ENCODE peak calls at places on chromosomes 7 and 10, in six cellular contexts. Y is cerebellar cortex, R is sigmoid colon, X is GM12865, M is GM10248, S is islet precursor cell. F is an unnamed sample.
A peak's percentile ranks its signal among the peaks of the same experiment; 100 is the strongest.

GRCh38 chr10:31940839-31941653 is 12.4 kb upstream of the ARHGAP12 start:
- DNase-seq in X (no peak), S (peak; percentile 92), Y (no peak), R (no peak), M (no peak), F (no peak)

GRCh38 chr7:158606111-158606510 is 18.5 kb upstream of the PTPRN2 start:
- DNase-seq in R (no peak), S (no peak), Y (no peak), X (no peak), M (no peak), F (no peak)

GRCh38 chr10:12656518-12657142 is 307.3 kb downstream of the CAMK1D start:
- DNase-seq in S (no peak), R (no peak), Y (peak; percentile 60), X (peak; percentile 67), M (peak; percentile 75), F (no peak)

GRCh38 chr7:112411186-112411795 is 39.0 kb upstream of the IFRD1 start:
- DNase-seq in X (no peak), M (no peak), Y (peak; percentile 30), R (no peak), S (no peak), F (peak; percentile 11)

GRCh38 chr10:103055105-103055504 is 137.0 kb downstream of the CNNM2 start:
- DNase-seq in S (peak; percentile 45), Y (no peak), X (no peak), M (no peak), R (no peak), F (no peak)

GRCh38 chr7:55185941-55186609 is 167.3 kb downstream of the EGFR start:
- DNase-seq in Y (no peak), X (no peak), M (no peak), S (peak; percentile 97), R (no peak), F (no peak)

GRCh38 chr10:85175635-85176034 is 847.2 kb downstream of the CCSER2 start:
- DNase-seq in R (no peak), M (no peak), Y (no peak), S (peak; percentile 57), X (no peak), F (no peak)

GRCh38 chr7:55099086-55099831 is 80.4 kb downstream of the EGFR start:
- DNase-seq in X (no peak), R (no peak), Y (peak; percentile 11), M (no peak), S (no peak), F (peak; percentile 31)

GRCh38 chr10:74194545-74194944 is 43.5 kb downstream of the ADK start:
- DNase-seq in X (no peak), R (no peak), M (no peak), S (no peak), Y (no peak), F (no peak)

GRCh38 chr10:86670290-86670811 is 2.0 kb downstream of the LDB3 start:
- DNase-seq in S (no peak), X (no peak), Y (no peak), R (no peak), M (no peak), F (no peak)

GRCh38 chr10:1402821-1403507 is 334.4 kb downstream of the ADARB2 start:
- DNase-seq in Y (no peak), R (no peak), M (no peak), X (no peak), S (no peak), F (no peak)

GRCh38 chr10:100848770-100849169 is 64.0 kb upstream of the SLF2 start:
- DNase-seq in S (no peak), R (no peak), Y (no peak), M (no peak), X (no peak), F (no peak)

GRCh38 chr7:5523052-5523711 is 99.5 kb upstream of the TNRC18 start:
- DNase-seq in S (peak; percentile 89), R (peak; percentile 86), Y (no peak), X (peak; percentile 74), M (no peak), F (no peak)

GRCh38 chr7:44645254-44645653 is 38.8 kb downstream of the OGDH start:
- DNase-seq in R (no peak), M (no peak), S (peak; percentile 33), X (no peak), Y (no peak), F (no peak)

GRCh38 chr7:88095-88926 is 104.1 kb upstream of the FAM20C start:
- DNase-seq in Y (no peak), S (peak; percentile 58), R (peak; percentile 55), X (no peak), M (no peak), F (no peak)

GRCh38 chr7:135414850-135415439 is 95.0 kb downstream of the CNOT4 start:
- DNase-seq in Y (peak; percentile 57), X (peak; percentile 69), M (no peak), R (no peak), S (peak; percentile 76), F (no peak)

GRCh38 chr7:108358553-108358952 is 97.7 kb downstream of the NRCAM start:
- DNase-seq in Y (no peak), S (peak; percentile 97), M (no peak), X (no peak), R (no peak), F (peak; percentile 42)

GRCh38 chr7:151790826-151791379 is 86.0 kb downstream of the PRKAG2 start:
- DNase-seq in M (no peak), X (no peak), R (no peak), Y (peak; percentile 28), S (no peak), F (no peak)

GRCh38 chr10:91887075-91887899 is 22.0 kb downstream of the FGFBP3 start:
- DNase-seq in X (no peak), R (peak; percentile 66), M (peak; percentile 54), S (peak; percentile 96), Y (peak; percentile 91), F (no peak)

GRCh38 chr7:158127241-158127640 is 460.4 kb downstream of the PTPRN2 start:
- DNase-seq in X (no peak), R (peak; percentile 42), M (no peak), Y (no peak), S (no peak), F (no peak)

GRCh38 chr10:129411146-129411705 is 55.8 kb upstream of the MGMT start:
- DNase-seq in Y (no peak), X (no peak), S (no peak), R (no peak), M (no peak), F (no peak)

GRCh38 chr10:118983263-118983662 is 46.3 kb upstream of the NANOS1 start:
- DNase-seq in S (peak; percentile 51), X (peak; percentile 66), Y (no peak), M (no peak), R (no peak), F (no peak)

GRCh38 chr7:101594790-101595189 is 34.3 kb downstream of the MYL10 start:
- DNase-seq in M (no peak), R (no peak), S (no peak), X (no peak), Y (no peak), F (no peak)

GRCh38 chr7:78529392-78529791 is 730.8 kb downstream of the PHTF2 start:
- DNase-seq in Y (no peak), R (no peak), X (no peak), S (no peak), M (no peak), F (no peak)

GRCh38 chr10:93150289-93150688 is 76.6 kb downstream of the CYP26A1 start:
- DNase-seq in M (no peak), Y (no peak), R (no peak), S (no peak), X (peak; percentile 7), F (no peak)

GRCh38 chr10:84543948-84544347 is 215.6 kb downstream of the CCSER2 start:
- DNase-seq in Y (no peak), S (no peak), R (no peak), X (no peak), M (no peak), F (no peak)

GRCh38 chr10:121077331-121077730 is 226.2 kb downstream of the WDR11 start:
- DNase-seq in X (no peak), M (no peak), Y (no peak), R (no peak), S (peak; percentile 88), F (no peak)

F was measured in NCI-H2171.